ENCODE peak calls at places on chromosome 18, in eight cellular contexts. B is stromal cell of bone marrow; V is cerebellar cortex; O is left ventricle myocardium inferior; T is AG20443; A is small intestine; Y is stimulated activated CD4-positive, alpha-beta T cell treated with anti-CD3 and anti-CD28 coated beads, Interleukin-15, amount 100 ng/mL, for 24 hours; R is amygdala. X is an unnamed sample.

GRCh38 chr18:44725300-44726096 is 44.8 kb downstream of the SETBP1 start:
- DNase-seq in T (peak), V (no peak), A (peak), R (no peak), Y (peak), B (peak), O (no peak), X (no peak)

GRCh38 chr18:58263733-58264469 is 219.9 kb downstream of the NEDD4L start:
- DNase-seq in T (no peak), V (no peak), R (no peak), Y (no peak), O (no peak), B (no peak), A (peak), X (no peak)

GRCh38 chr18:55287935-55288868 is 299.8 kb downstream of the TCF4 start:
- DNase-seq in V (no peak), B (no peak), A (no peak), O (no peak), R (no peak), Y (no peak), T (no peak), X (no peak)

GRCh38 chr18:59065684-59066083 is 74.0 kb upstream of the SEC11C start:
- DNase-seq in A (no peak), B (no peak), Y (no peak), V (no peak), O (no peak), R (no peak), T (no peak), X (no peak)

GRCh38 chr18:44325903-44326650 is 354.6 kb upstream of the SETBP1 start:
- DNase-seq in R (no peak), Y (peak), V (peak), O (peak), A (peak), T (peak), B (peak), X (no peak)

GRCh38 chr18:54776282-54776977 is 51.8 kb upstream of the RAB27B start:
- DNase-seq in A (no peak), O (no peak), B (peak), R (no peak), T (peak), V (no peak), Y (peak), X (no peak)

GRCh38 chr18:34729264-34729663 is 19.2 kb downstream of the DTNA start:
- DNase-seq in Y (no peak), T (peak), V (peak), O (no peak), A (peak), R (no peak), B (no peak), X (no peak)

GRCh38 chr18:67509711-67510110 is 6.8 kb downstream of the DSEL start:
- DNase-seq in R (no peak), T (peak), Y (no peak), V (peak), O (no peak), A (no peak), B (peak), X (no peak)

GRCh38 chr18:46950064-46950656 is 32.8 kb downstream of the KATNAL2 start:
- DNase-seq in A (no peak), Y (no peak), V (no peak), O (no peak), B (no peak), R (no peak), T (peak), X (no peak)

GRCh38 chr18:8854550-8854949 is 149.2 kb downstream of the MTCL1 start:
- DNase-seq in Y (no peak), V (no peak), O (no peak), B (no peak), R (no peak), A (no peak), T (no peak), X (no peak)

GRCh38 chr18:69397096-69397495 is 3.6 kb upstream of the DOK6 start:
- DNase-seq in R (no peak), Y (no peak), B (no peak), A (no peak), O (no peak), V (no peak), T (peak), X (no peak)

GRCh38 chr18:21453512-21453862 is 147.0 kb downstream of the ESCO1 start:
- DNase-seq in R (no peak), T (no peak), B (no peak), Y (no peak), V (peak), O (no peak), A (no peak), X (no peak)

GRCh38 chr18:45081579-45082181 is 401.0 kb downstream of the SETBP1 start:
- DNase-seq in R (no peak), O (no peak), T (no peak), A (no peak), Y (no peak), B (no peak), V (no peak), X (no peak)

GRCh38 chr18:69968073-69968472 is 20.4 kb upstream of the CD226 start:
- DNase-seq in T (no peak), Y (peak), A (peak), O (no peak), V (no peak), R (no peak), B (no peak), X (no peak)

GRCh38 chr18:23136326-23137092 is 1.2 kb downstream of the CABLES1 start:
- DNase-seq in A (peak), O (peak), B (no peak), V (no peak), Y (peak), T (peak), R (no peak), X (no peak)

GRCh38 chr18:63817441-63818051 is 42.3 kb downstream of the SERPINB7 start:
- DNase-seq in A (no peak), V (no peak), Y (no peak), R (no peak), T (peak), B (peak), O (no peak), X (no peak)

GRCh38 chr18:58468191-58468590 is 160.7 kb downstream of the ALPK2 start:
- DNase-seq in R (no peak), B (no peak), Y (no peak), V (no peak), A (no peak), T (no peak), O (no peak), X (no peak)

GRCh38 chr18:78875268-78875997 is 104.2 kb upstream of the SALL3 start:
- DNase-seq in O (no peak), A (peak), T (no peak), Y (peak), R (no peak), V (peak), B (no peak), X (no peak)